ENCODE peak calls at places on chromosomes 1 and 21, in seven cellular contexts. S, Y, H, D, Z, M and F are unnamed samples. For H3K4me1 and H3K9me3, the result is how much of the 10 kb centered on the place peaks cover.

GRCh38 chr1:166910396-166910994 is 34.4 kb upstream of the TADA1 start:
- DNase-seq in D (no peak), M (no peak), S (peak), H (no peak), Y (peak), Z (no peak), F (peak)

GRCh38 chr21:26877015-26877414 is 31.8 kb upstream of the ADAMTS1 start:
- DNase-seq in H (no peak), M (no peak), D (no peak), S (no peak), Y (no peak), Z (no peak), F (no peak)

GRCh38 chr1:18530567-18531502 is 50.1 kb downstream of the KLHDC7A start:
- DNase-seq in Z (peak), Y (peak), M (no peak), S (no peak), D (no peak), H (peak), F (no peak)

GRCh38 chr1:43272576-43273571 is 3.1 kb downstream of the TMEM125 start:
- DNase-seq in H (peak), S (no peak), Y (no peak), D (peak), Z (peak), M (peak), F (no peak)

GRCh38 chr1:8560611-8561544 is 243.0 kb downstream of the SLC45A1 start:
- DNase-seq in Z (no peak), M (no peak), Y (peak), D (no peak), H (no peak), S (no peak), F (peak)

GRCh38 chr1:27517907-27518718 is 28.1 kb upstream of the WASF2 start:
- DNase-seq in D (no peak), S (no peak), Y (no peak), Z (no peak), M (no peak), H (no peak), F (no peak)

GRCh38 chr1:212606734-212607205 is 1.8 kb upstream of the ATF3 start:
- DNase-seq in M (peak), H (peak), D (peak), Z (peak), S (peak), Y (peak), F (peak)

GRCh38 chr1:3481836-3482589 is 27.5 kb downstream of the ARHGEF16 start:
- DNase-seq in H (no peak), Z (no peak), S (no peak), D (no peak), M (peak), Y (no peak), F (no peak)

GRCh38 chr1:149849947-149850360 is 49.4 kb upstream of the BOLA1 start:
- DNase-seq in S (peak), H (no peak), M (no peak), D (no peak), Y (peak), Z (no peak), F (peak)

GRCh38 chr1:224407546-224408293 is 26.9 kb downstream of the WDR26 start:
- DNase-seq in Y (no peak), M (no peak), D (no peak), Z (no peak), S (no peak), H (no peak), F (no peak)

GRCh38 chr21:32196001-32196400 is 82.8 kb downstream of the MIS18A start:
- DNase-seq in Y (no peak), Z (no peak), S (no peak), H (no peak), D (no peak), M (no peak), F (no peak)

GRCh38 chr1:99681583-99681982 is 35.7 kb downstream of the PALMD start:
- DNase-seq in M (no peak), D (no peak), S (peak), Z (no peak), Y (no peak), H (no peak), F (no peak)

GRCh38 chr1:24754229-24754628 is 9.0 kb downstream of the CLIC4 start:
- DNase-seq in M (no peak), S (no peak), Y (no peak), Z (no peak), D (no peak), H (no peak), F (no peak)

GRCh38 chr1:164608651-164609057 is 49.7 kb downstream of the PBX1 start:
- DNase-seq in H (no peak), Y (no peak), Z (no peak), D (no peak), S (no peak), M (no peak), F (no peak)

GRCh38 chr1:222777977-222778376 is 36.9 kb upstream of the DISP1 start:
- DNase-seq in Y (no peak), S (no peak), H (no peak), M (no peak), D (no peak), Z (no peak), F (no peak)

GRCh38 chr1:50701706-50702317 is 258.3 kb downstream of the FAF1 start:
- DNase-seq in M (no peak), H (no peak), D (no peak), S (no peak), Y (no peak), Z (no peak), F (no peak)

GRCh38 chr1:174036204-174036603 is 14.0 kb upstream of the RC3H1 start:
- DNase-seq in D (no peak), Z (no peak), S (no peak), M (no peak), H (no peak), Y (no peak), F (no peak)

GRCh38 chr1:35660581-35661473 is 19.5 kb upstream of the PSMB2 start:
- DNase-seq in M (no peak), Y (peak), D (no peak), S (no peak), Z (no peak), H (no peak), F (no peak)

GRCh38 chr1:160260436-160261382 is 1.6 kb downstream of the DCAF8 start:
- DNase-seq in D (no peak), H (no peak), Y (no peak), S (peak), Z (no peak), M (no peak), F (no peak)

GRCh38 chr21:35100351-35100771 is 51.3 kb upstream of the RUNX1 start:
- DNase-seq in M (no peak), Y (no peak), H (no peak), D (no peak), S (peak), Z (no peak), F (no peak)

GRCh38 chr1:10430216-10431064 is at the start of gene CENPS:
- DNase-seq in S (peak), Z (peak), H (peak), D (peak), Y (peak), M (peak), F (peak)

GRCh38 chr1:21922103-21923014 is 14.8 kb downstream of the HSPG2 start:
- DNase-seq in Y (no peak), M (no peak), S (no peak), H (no peak), D (no peak), Z (no peak), F (no peak)

GRCh38 chr1:21925334-21925940 is 11.7 kb downstream of the HSPG2 start:
- DNase-seq in S (no peak), M (no peak), Y (no peak), H (no peak), D (no peak), Z (no peak), F (no peak)

GRCh38 chr1:21924503-21925005 is 12.6 kb downstream of the HSPG2 start:
- DNase-seq in Z (no peak), H (no peak), Y (no peak), D (no peak), M (no peak), S (peak), F (no peak)

GRCh38 chr1:21919520-21919919 is 17.6 kb downstream of the HSPG2 start:
- DNase-seq in H (no peak), Y (no peak), Z (no peak), S (no peak), D (no peak), M (no peak), F (no peak)

DNA sequence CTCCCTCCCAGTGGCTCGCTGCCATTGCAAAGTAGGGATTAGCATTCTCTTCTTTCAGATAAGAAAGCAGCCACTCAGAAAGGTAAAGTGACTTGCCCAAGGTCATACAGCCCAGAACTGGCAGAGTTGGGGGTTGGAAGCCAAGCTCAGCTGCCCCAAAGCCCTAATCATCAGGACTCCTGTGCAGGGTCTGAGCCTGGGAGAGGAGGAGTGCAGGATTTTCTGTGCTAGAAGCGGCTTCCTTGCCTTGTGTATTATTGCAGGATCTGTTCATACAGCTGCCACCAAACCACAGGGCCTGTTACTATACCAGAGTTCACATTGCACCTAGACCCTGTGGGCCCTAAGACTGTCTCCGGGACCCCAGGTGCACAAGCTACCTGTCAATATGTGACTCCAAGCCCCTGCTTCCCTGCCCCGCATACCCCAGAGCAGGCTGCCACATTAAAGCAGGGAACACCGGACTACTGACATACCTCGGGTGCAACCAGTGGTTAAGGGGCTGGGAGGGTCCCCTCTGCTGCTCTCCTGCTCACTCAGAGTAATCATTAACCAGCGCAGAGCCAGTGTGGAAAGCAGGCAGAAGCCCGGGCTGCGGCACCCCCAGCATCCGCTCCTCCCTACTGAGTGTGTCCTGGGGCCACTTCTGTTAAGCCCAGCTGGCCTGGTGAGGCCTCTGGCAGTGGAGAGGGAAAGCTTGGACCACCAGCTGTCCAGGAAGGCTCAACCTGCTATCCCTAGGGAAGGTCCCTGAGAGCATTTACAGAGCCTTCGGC is 15.8 kb downstream of the HSPG2 start:
- DNase-seq in S (no peak), Y (no peak), D (no peak), M (no peak), H (no peak), Z (no peak), F (no peak)
- H3K4me3 ChIP-seq in S (no peak), Y (no peak), D (no peak), M (no peak), H (no peak), Z (no peak), F (no peak)

GRCh38 chr1:116394270-116394669 is 21.2 kb downstream of the ATP1A1 start:
- DNase-seq in Z (no peak), S (no peak), M (no peak), Y (no peak), H (no peak), D (no peak), F (no peak)

GRCh38 chr1:116396769-116397168 is 23.7 kb downstream of the ATP1A1 start:
- DNase-seq in Z (no peak), M (no peak), S (no peak), D (no peak), H (no peak), Y (no peak), F (no peak)

GRCh38 chr1:116393792-116394191 is 20.7 kb downstream of the ATP1A1 start:
- DNase-seq in D (no peak), Y (no peak), S (no peak), H (no peak), Z (no peak), M (no peak), F (no peak)

GRCh38 chr1:116400780-116401179 is 27.7 kb downstream of the ATP1A1 start:
- DNase-seq in S (no peak), M (no peak), Z (no peak), H (no peak), Y (no peak), D (no peak), F (no peak)

DNA sequence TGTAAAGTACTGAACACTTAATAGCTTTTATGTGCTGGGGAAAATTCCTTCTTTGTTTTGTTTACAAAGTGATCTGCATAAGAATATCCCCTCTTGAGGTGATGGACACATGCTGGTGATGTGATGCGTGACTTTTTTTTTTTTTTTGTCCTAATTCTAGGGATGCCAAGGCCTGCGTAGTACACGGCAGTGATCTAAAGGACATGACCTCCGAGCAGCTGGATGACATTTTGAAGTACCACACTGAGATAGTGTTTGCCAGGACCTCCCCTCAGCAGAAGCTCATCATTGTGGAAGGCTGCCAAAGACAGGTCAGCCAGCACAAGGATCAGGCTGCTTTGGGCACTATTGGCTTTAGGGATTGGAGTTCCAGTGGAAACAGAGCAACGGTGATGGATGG is 24.7 kb downstream of the ATP1A1 start:
- DNase-seq in D (no peak), Y (no peak), H (no peak), Z (no peak), M (no peak), S (no peak), F (no peak)
- H3K4me1 ChIP-seq in D (under half), Y (under half), H (under half), Z (under half), M (under half), S (under half), F (under half)

GRCh38 chr1:153903841-153904455 is 18.8 kb downstream of the GATAD2B start:
- DNase-seq in Z (no peak), H (no peak), M (no peak), Y (no peak), D (no peak), S (no peak), F (no peak)

GRCh38 chr1:153908071-153908470 is 14.7 kb downstream of the GATAD2B start:
- DNase-seq in Z (no peak), D (no peak), M (no peak), H (no peak), Y (no peak), S (no peak), F (no peak)

GRCh38 chr1:153912349-153912748 is 10.4 kb downstream of the GATAD2B start:
- DNase-seq in D (no peak), H (no peak), Z (no peak), S (no peak), M (no peak), Y (no peak), F (no peak)

GRCh38 chr1:153907134-153907533 is 15.6 kb downstream of the GATAD2B start:
- DNase-seq in Y (no peak), D (no peak), M (no peak), S (no peak), H (no peak), Z (no peak), F (no peak)

GRCh38 chr1:153906396-153906795 is 16.4 kb downstream of the GATAD2B start:
- DNase-seq in S (no peak), M (no peak), Z (no peak), H (no peak), D (no peak), Y (no peak), F (no peak)
- H3K9me3 ChIP-seq in S (under half), M (under half), Z (under half), H (under half), D (under half), Y (under half), F (under half)

GRCh38 chr1:156102634-156103511 is 11.6 kb upstream of the LMNA start:
- DNase-seq in Y (no peak), D (no peak), H (no peak), Z (no peak), M (no peak), S (peak), F (no peak)
- H3K4me3 ChIP-seq in Y (no peak), D (no peak), H (peak), Z (no peak), M (peak), S (no peak), F (no peak)

GRCh38 chr1:109383850-109384249 is 13.9 kb downstream of the SORT1 start:
- DNase-seq in Y (no peak), H (no peak), D (no peak), Z (no peak), S (no peak), M (no peak), F (no peak)
- H3K4me1 ChIP-seq in Y (under half), H (under half), D (under half), Z (under half), S (half or more), M (under half), F (under half)

GRCh38 chr1:158289722-158290570 is at the start of gene CD1C:
- DNase-seq in Z (no peak), M (no peak), H (no peak), D (no peak), Y (no peak), S (no peak), F (no peak)

GRCh38 chr1:158290571-158290935 is 830 bp downstream of the CD1C start:
- DNase-seq in Y (no peak), S (no peak), Z (no peak), H (no peak), M (no peak), D (no peak), F (no peak)

DNA sequence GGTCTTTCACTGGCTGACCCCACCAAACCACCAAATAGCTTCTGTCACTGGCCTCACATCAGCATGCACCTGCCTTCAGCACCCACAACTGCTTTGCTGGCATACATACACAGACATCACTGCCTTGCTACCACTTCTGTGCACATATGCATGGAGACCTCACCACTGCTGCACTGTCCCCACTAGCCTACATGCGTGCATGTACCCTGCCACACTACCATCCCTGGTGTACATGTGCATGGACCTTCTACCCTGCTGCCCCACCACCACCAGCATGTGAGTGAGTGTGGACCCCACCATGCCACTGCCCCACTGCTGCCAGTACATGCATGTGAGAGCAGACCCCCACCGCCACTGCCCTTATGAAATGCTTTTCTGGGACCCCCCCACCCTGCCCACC is 6.1 kb downstream of the CD1C start:
- DNase-seq in Z (no peak), M (no peak), Y (no peak), D (no peak), H (no peak), S (no peak), F (no peak)
- H3K9me3 ChIP-seq in Z (under half), M (under half), Y (under half), D (under half), H (under half), S (under half), F (under half)